ENCODE peak calls at places on chromosomes 1 and 21, in seven cellular contexts. V is kidney tubule cell; E is mesendoderm; I is stimulated activated CD4-positive, alpha-beta T cell treated with anti-CD3 and anti-CD28 coated beads, Interleukin-12 subunit alpha, Interleukin-12 subunit beta, amount 100 ng/mL, for 4 hours; B is sciatic nerve; A is NCI-H2081; Q is lung. U is an unnamed sample.

GRCh38 chr1:174812656-174813055 is 187.1 kb upstream of the CACYBP start:
- DNase-seq in V (peak), E (peak), I (no peak), B (no peak), A (no peak), Q (no peak), U (no peak)

GRCh38 chr1:214022810-214023425 is 35.1 kb downstream of the PROX1 start:
- DNase-seq in V (no peak), E (no peak), I (no peak), B (no peak), A (no peak), Q (no peak), U (no peak)

GRCh38 chr1:215156232-215156631 is 73.7 kb downstream of the KCNK2 start:
- DNase-seq in V (peak), E (no peak), I (no peak), B (no peak), A (no peak), Q (no peak), U (no peak)

GRCh38 chr1:100039571-100039970 is 69.8 kb downstream of the SLC35A3 start:
- DNase-seq in V (no peak), E (no peak), I (no peak), B (no peak), A (no peak), Q (no peak), U (no peak)

GRCh38 chr21:41560701-41561158 is 52.8 kb upstream of the TMPRSS2 start:
- DNase-seq in V (no peak), E (no peak), I (no peak), B (no peak), A (no peak), Q (no peak), U (no peak)

GRCh38 chr1:6294868-6295556 is 34.1 kb upstream of the GPR153 start:
- DNase-seq in V (no peak), E (no peak), I (no peak), B (no peak), A (no peak), Q (no peak), U (no peak)

GRCh38 chr1:16617101-16617727 is 3.9 kb upstream of the NBPF1 start:
- DNase-seq in V (no peak), E (no peak), I (no peak), B (peak), A (no peak), Q (peak), U (peak)

GRCh38 chr1:75461808-75462325 is 149.0 kb downstream of the SLC44A5 start:
- DNase-seq in V (no peak), E (no peak), I (no peak), B (no peak), A (no peak), Q (no peak), U (no peak)